ENCODE peak calls at places on chromosomes 5 and 9, in seven cellular contexts. E, C, H, Z, F, R and P are unnamed samples.

GRCh38 chr9:15249042-15249818 is 57.8 kb downstream of the TTC39B start:
- DNase-seq in F (peak; percentile 68), Z (no peak), R (no peak), E (no peak), H (no peak), C (peak; percentile 58), P (no peak)

GRCh38 chr9:77163889-77164288 is 13.4 kb upstream of the VPS13A start:
- DNase-seq in F (peak; percentile 36), H (no peak), E (no peak), Z (no peak), R (no peak), C (peak; percentile 81), P (no peak)

GRCh38 chr5:94674841-94675382 is 56.4 kb downstream of the SLF1 start:
- DNase-seq in F (no peak), Z (no peak), H (no peak), R (no peak), E (no peak), C (no peak), P (no peak)

GRCh38 chr9:115717711-115718173 is 435.8 kb upstream of the PAPPA start:
- DNase-seq in Z (no peak), R (no peak), H (no peak), C (peak; percentile 28), F (peak; percentile 61), E (no peak), P (no peak)

GRCh38 chr9:94808926-94809700 is 82.6 kb downstream of the AOPEP start:
- DNase-seq in E (no peak), R (no peak), Z (no peak), C (no peak), F (no peak), H (no peak), P (no peak)

GRCh38 chr9:114798793-114799427 is 6.9 kb downstream of the TNFSF15 start:
- DNase-seq in H (no peak), C (no peak), E (no peak), R (no peak), Z (no peak), F (no peak), P (no peak)

GRCh38 chr5:1010181-1010510 is 1.5 kb downstream of the NKD2 start:
- DNase-seq in E (no peak), Z (peak; percentile 26), R (no peak), F (no peak), C (no peak), H (no peak), P (peak; percentile 4)

GRCh38 chr5:131171276-131171815 is 602 bp downstream of the LYRM7 start:
- DNase-seq in C (no peak), R (no peak), E (no peak), H (no peak), Z (no peak), F (no peak), P (peak; percentile 16)

GRCh38 chr5:82595083-82595482 is 316.9 kb upstream of the RPS23 start:
- DNase-seq in F (no peak), E (no peak), C (no peak), R (no peak), Z (no peak), H (no peak), P (no peak)

GRCh38 chr5:157290156-157290980 is 24.4 kb downstream of the CYFIP2 start:
- DNase-seq in H (no peak), C (peak; percentile 12), F (peak; percentile 64), Z (no peak), E (no peak), R (no peak), P (no peak)

GRCh38 chr9:122988919-122989614 is 44.4 kb upstream of the GPR21 start:
- DNase-seq in R (no peak), C (peak; percentile 5), F (no peak), Z (no peak), H (peak; percentile 15), E (no peak), P (no peak)